ENCODE peak calls at places on chromosomes 12 and 14, in four cellular contexts. W is adipocyte, A is HepG2, H is neuronal stem cell. U is an unnamed sample. For H3K9me3, the result is how much of the 10 kb centered on the place peaks cover.

GRCh38 chr12:64983771-64984170 is 137.3 kb downstream of the WIF1 start:
- DNase-seq in W (no peak), A (no peak), H (no peak), U (no peak)

GRCh38 chr12:101455685-101456084 is 19.5 kb upstream of the SPIC start:
- DNase-seq in W (no peak), A (no peak), H (no peak), U (no peak)

GRCh38 chr12:68240975-68241374 is 12.4 kb downstream of the IL22 start:
- DNase-seq in W (peak), A (no peak), H (no peak), U (no peak)

GRCh38 chr14:91727121-91727520 is 4.8 kb downstream of the CATSPERB start:
- DNase-seq in W (no peak), A (no peak), H (no peak), U (no peak)

GRCh38 chr12:84605988-84606387 is 306.6 kb downstream of the SLC6A15 start:
- DNase-seq in W (no peak), A (no peak), H (no peak), U (no peak)

GRCh38 chr12:104457746-104458644 is 1.2 kb downstream of the CHST11 start:
- DNase-seq in W (peak), A (no peak), H (no peak), U (no peak)

GRCh38 chr12:108701779-108702435 is 29.4 kb downstream of the CORO1C start:
- DNase-seq in W (no peak), A (no peak), H (no peak), U (no peak)

GRCh38 chr12:125651625-125652024 is 586.4 kb downstream of the AACS start:
- DNase-seq in W (no peak), A (no peak), H (no peak), U (no peak)

GRCh38 chr14:93967637-93968250 is 8.6 kb downstream of the ASB2 start:
- DNase-seq in W (no peak), A (no peak), H (no peak), U (no peak)

GRCh38 chr12:130434560-130434959 is 96.9 kb downstream of the PIWIL1 start:
- DNase-seq in W (no peak), A (no peak), H (no peak), U (no peak)

GRCh38 chr14:90698379-90698869 is 117.8 kb downstream of the TTC7B start:
- DNase-seq in W (peak), A (no peak), H (no peak), U (peak)

GRCh38 chr14:92929689-92930608 is 7.0 kb downstream of the CHGA start:
- DNase-seq in W (no peak), A (no peak), H (no peak), U (no peak)

GRCh38 chr12:64633940-64634337 is 23.6 kb downstream of the RASSF3 start:
- DNase-seq in W (peak), A (peak), H (no peak), U (no peak)

GRCh38 chr12:92899388-92900001 is 29.6 kb downstream of the EEA1 start:
- DNase-seq in W (peak), A (peak), H (no peak), U (peak)

GRCh38 chr12:108642269-108642870 is 8.7 kb upstream of the SELPLG start:
- DNase-seq in W (no peak), A (no peak), H (no peak), U (no peak)

GRCh38 chr14:75249958-75250336 is 28.7 kb upstream of the FOS start:
- DNase-seq in W (no peak), A (no peak), H (no peak), U (no peak)

GRCh38 chr12:9880532-9880931 is 757 bp upstream of the KLRF2 start:
- DNase-seq in W (no peak), A (no peak), H (no peak), U (no peak)

GRCh38 chr14:93003945-93004698 is 81.2 kb downstream of the CHGA start:
- DNase-seq in W (no peak), A (no peak), H (no peak), U (no peak)

GRCh38 chr14:22448905-22449611 is 140.0 kb downstream of the DAD1 start:
- DNase-seq in W (peak), A (no peak), H (no peak), U (no peak)

GRCh38 chr12:54197037-54197909 is 8.5 kb upstream of the SMUG1 start:
- DNase-seq in W (no peak), A (no peak), H (no peak), U (no peak)

GRCh38 chr14:97456497-97456896 is 659.3 kb downstream of the VRK1 start:
- DNase-seq in W (no peak), A (no peak), H (no peak), U (no peak)

GRCh38 chr12:124236651-124237050 is 58.2 kb upstream of the RFLNA start:
- DNase-seq in W (peak), A (no peak), H (no peak), U (no peak)

GRCh38 chr14:95488376-95489162 is 27.9 kb downstream of the SYNE3 start:
- DNase-seq in W (no peak), A (no peak), H (no peak), U (no peak)

GRCh38 chr14:100290607-100291304 is 15.5 kb downstream of the SLC25A29 start:
- DNase-seq in W (no peak), A (peak), H (no peak), U (no peak)

GRCh38 chr14:103650213-103650612 is 21.2 kb downstream of the KLC1 start:
- DNase-seq in W (no peak), A (no peak), H (no peak), U (no peak)

GRCh38 chr12:106093246-106093645 is 45.5 kb downstream of the NUAK1 start:
- DNase-seq in W (no peak), A (no peak), H (no peak), U (no peak)

GRCh38 chr14:88364710-88365413 is 20.6 kb upstream of the SPATA7 start:
- DNase-seq in W (no peak), A (no peak), H (peak), U (no peak)

GRCh38 chr12:9040484-9041186 is 51.3 kb downstream of the KLRG1 start:
- DNase-seq in W (no peak), A (no peak), H (no peak), U (no peak)

GRCh38 chr14:70358631-70359030 is 852 bp downstream of the COX16 start:
- DNase-seq in W (peak), A (no peak), H (no peak), U (no peak)

GRCh38 chr12:27619308-27619707 is 76.9 kb upstream of the REP15 start:
- DNase-seq in W (peak), A (peak), H (no peak), U (no peak)

GRCh38 chr12:89454080-89454848 is 70.3 kb downstream of the GALNT4 start:
- DNase-seq in W (no peak), A (no peak), H (no peak), U (no peak)

GRCh38 chr12:132018193-132018916 is 68.6 kb downstream of the EP400 start:
- DNase-seq in W (no peak), A (no peak), H (no peak), U (no peak)

GRCh38 chr14:99875421-99875820 is 82.2 kb downstream of the EML1 start:
- DNase-seq in W (no peak), A (no peak), H (no peak), U (no peak)

GRCh38 chr12:55972045-55972843 is 1.6 kb upstream of the RAB5B start:
- DNase-seq in W (peak), A (peak), H (no peak), U (no peak)

GRCh38 chr14:72978856-72979255 is 48.0 kb downstream of the ZFYVE1 start:
- DNase-seq in W (no peak), A (no peak), H (no peak), U (no peak)

GRCh38 chr12:111409403-111410228 is 3.9 kb downstream of the SH2B3 start:
- DNase-seq in W (peak), A (no peak), H (no peak), U (no peak)

GRCh38 chr12:111408116-111408440 is 2.4 kb downstream of the SH2B3 start:
- DNase-seq in W (no peak), A (no peak), H (no peak), U (no peak)

GRCh38 chr12:111410229-111411186 is 4.8 kb downstream of the SH2B3 start:
- DNase-seq in W (peak), A (no peak), H (no peak), U (no peak)

GRCh38 chr12:111407371-111408115 is 1.8 kb downstream of the SH2B3 start:
- DNase-seq in W (no peak), A (no peak), H (no peak), U (no peak)

GRCh38 chr12:111408686-111409402 is 3.1 kb downstream of the SH2B3 start:
- DNase-seq in W (no peak), A (no peak), H (no peak), U (no peak)
- H3K4me3 ChIP-seq in W (no peak), A (no peak), H (no peak), U (peak)

GRCh38 chr12:34371050-34371449 is 348.8 kb downstream of the ALG10 start:
- DNase-seq in W (no peak), A (no peak), H (no peak), U (no peak)
- H3K9me3 ChIP-seq in W (under half), A (under half), H (half or more), U (under half)

GRCh38 chr12:3752096-3752709 is 706 bp downstream of the CRACR2A start:
- DNase-seq in W (no peak), A (peak), H (no peak), U (no peak)
- H3K9ac ChIP-seq in W (peak), A (no peak), H (peak), U (no peak)

DNA sequence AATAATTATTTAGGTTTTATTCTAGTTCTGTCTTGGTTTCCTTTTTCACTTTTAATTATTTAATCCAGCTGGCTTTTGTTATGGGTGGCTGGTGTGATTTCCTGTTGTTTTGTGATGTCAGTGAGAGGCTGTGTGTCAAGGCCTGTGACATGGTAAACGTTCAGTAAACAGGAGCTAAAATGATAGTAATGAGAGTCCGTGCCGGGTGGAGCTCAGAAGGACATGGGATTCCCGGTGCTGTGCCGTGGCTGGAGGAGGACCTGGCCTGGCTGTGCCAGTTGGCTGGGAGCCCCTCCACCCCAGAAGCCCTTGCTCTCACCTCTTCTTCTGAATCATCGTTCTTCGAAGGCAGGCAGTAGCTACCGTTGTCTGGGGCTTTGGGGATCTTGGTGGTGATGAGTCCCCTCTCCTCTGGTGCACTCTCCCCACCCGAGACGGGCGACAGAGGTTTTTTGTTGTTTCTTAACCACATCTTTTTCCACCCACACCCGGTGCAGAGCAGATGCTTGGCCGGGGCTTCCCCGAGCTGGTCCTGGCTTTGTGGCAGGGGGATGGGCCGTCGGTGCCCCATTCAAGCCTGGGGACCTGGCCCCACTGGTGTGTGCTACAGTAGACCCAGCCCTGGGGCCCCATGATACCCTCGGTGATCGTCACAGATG is 29.1 kb downstream of the SH2B3 start:
- DNase-seq in W (peak), A (no peak), H (no peak), U (no peak)
- H3K4me3 ChIP-seq in W (peak), A (no peak), H (no peak), U (no peak)